ENCODE peak calls at places on chromosomes 11 and 22, in nine cellular contexts. Z is NCI-H1417; E is HCT116; M is effector CD4-positive, alpha-beta T cell; J is T-helper 22 cell; R is stimulated activated CD4-positive, alpha-beta T cell treated with anti-CD3 and anti-CD28 coated beads, Interleukin-15, amount 100 ng/mL, for 1 hour; K is A172; Q is NCI-H2171; T is T-helper 1 cell. H is an unnamed sample.

GRCh38 chr11:94524293-94524692 is 12.0 kb downstream of the C11orf97 start:
- DNase-seq in Z (no peak), E (no peak), M (no peak), J (no peak), R (no peak), K (no peak), Q (no peak), T (no peak), H (no peak)

GRCh38 chr22:27620367-27621154 is 181.0 kb downstream of the MN1 start:
- DNase-seq in Z (no peak), E (no peak), M (no peak), J (no peak), R (no peak), K (peak; percentile 36), Q (no peak), T (no peak), H (no peak)

GRCh38 chr22:47124451-47124881 is 362.0 kb downstream of the TBC1D22A start:
- DNase-seq in Z (no peak), E (no peak), M (no peak), J (no peak), R (no peak), K (no peak), Q (no peak), T (no peak), H (no peak)

GRCh38 chr11:36186340-36186739 is 102.9 kb downstream of the COMMD9 start:
- DNase-seq in Z (no peak), E (no peak), M (no peak), J (no peak), R (no peak), K (no peak), Q (peak; percentile 98), T (no peak), H (peak; percentile 74)

GRCh38 chr11:66324626-66325025 is 7.8 kb upstream of the CD248 start:
- DNase-seq in Z (no peak), E (no peak), M (no peak), J (no peak), R (no peak), K (no peak), Q (no peak), T (no peak), H (no peak)

GRCh38 chr11:8340299-8340698 is 76.6 kb upstream of the LMO1 start:
- DNase-seq in Z (no peak), E (no peak), M (no peak), J (no peak), R (no peak), K (no peak), Q (no peak), T (no peak), H (no peak)

GRCh38 chr11:45748801-45749200 is 56.1 kb upstream of the SLC35C1 start:
- DNase-seq in Z (no peak), E (no peak), M (no peak), J (no peak), R (no peak), K (no peak), Q (no peak), T (no peak), H (no peak)

GRCh38 chr11:10268746-10269487 is 25.1 kb downstream of the SBF2 start:
- DNase-seq in Z (no peak), E (no peak), M (no peak), J (no peak), R (no peak), K (no peak), Q (no peak), T (no peak), H (no peak)

GRCh38 chr22:40312050-40312449 is 34.2 kb upstream of the ADSL start:
- DNase-seq in Z (no peak), E (no peak), M (no peak), J (no peak), R (no peak), K (no peak), Q (peak; percentile 91), T (no peak), H (no peak)

GRCh38 chr11:62980133-62980760 is 4.5 kb downstream of the SLC22A6 start:
- DNase-seq in Z (no peak), E (no peak), M (no peak), J (no peak), R (no peak), K (peak; percentile 15), Q (no peak), T (no peak), H (no peak)

GRCh38 chr11:85682330-85683305 is 3.4 kb downstream of the CCDC89 start:
- DNase-seq in Z (no peak), E (no peak), M (peak; percentile 21), J (peak; percentile 15), R (peak; percentile 54), K (peak; percentile 26), Q (peak; percentile 82), T (peak; percentile 22), H (peak; percentile 73)

GRCh38 chr22:24284747-24285203 is 14.1 kb downstream of the SPECC1L start:
- DNase-seq in Z (no peak), E (peak; percentile 70), M (no peak), J (no peak), R (no peak), K (no peak), Q (no peak), T (no peak), H (no peak)

GRCh38 chr22:46754110-46754799 is 8.2 kb upstream of the TBC1D22A start:
- DNase-seq in Z (no peak), E (peak; percentile 90), M (no peak), J (peak; percentile 30), R (no peak), K (peak; percentile 95), Q (no peak), T (no peak), H (no peak)

GRCh38 chr11:26234451-26234850 is 97.5 kb upstream of the ANO3 start:
- DNase-seq in Z (no peak), E (no peak), M (no peak), J (no peak), R (no peak), K (no peak), Q (no peak), T (no peak), H (no peak)

GRCh38 chr11:75499423-75500305 is 26.1 kb downstream of the GDPD5 start:
- DNase-seq in Z (no peak), E (no peak), M (no peak), J (no peak), R (no peak), K (peak; percentile 98), Q (no peak), T (no peak), H (no peak)

GRCh38 chr22:49090061-49090852 is 737.4 kb downstream of the BRD1 start:
- DNase-seq in Z (no peak), E (no peak), M (no peak), J (no peak), R (no peak), K (no peak), Q (no peak), T (no peak), H (no peak)

GRCh38 chr11:65556470-65557279 is 1.5 kb downstream of the LTBP3 start:
- DNase-seq in Z (no peak), E (no peak), M (peak; percentile 1), J (no peak), R (no peak), K (no peak), Q (no peak), T (no peak), H (peak; percentile 49)

GRCh38 chr11:118641463-118642019 is 34.1 kb downstream of the PHLDB1 start:
- DNase-seq in Z (peak; percentile 98), E (no peak), M (no peak), J (no peak), R (no peak), K (no peak), Q (peak; percentile 11), T (no peak), H (peak; percentile 61)

GRCh38 chr11:69213315-69213714 is 57.6 kb downstream of the SMIM38 start:
- DNase-seq in Z (no peak), E (no peak), M (no peak), J (no peak), R (peak; percentile 10), K (peak; percentile 77), Q (no peak), T (no peak), H (no peak)

GRCh38 chr11:122748968-122749687 is 89.2 kb upstream of the CRTAM start:
- DNase-seq in Z (no peak), E (no peak), M (peak; percentile 9), J (no peak), R (no peak), K (peak; percentile 90), Q (no peak), T (no peak), H (no peak)

GRCh38 chr22:38734203-38735100 is 21.3 kb downstream of the SUN2 start:
- DNase-seq in Z (no peak), E (no peak), M (no peak), J (no peak), R (no peak), K (no peak), Q (no peak), T (no peak), H (no peak)

GRCh38 chr11:107898270-107898669 is 30.0 kb upstream of the RAB39A start:
- DNase-seq in Z (peak; percentile 55), E (peak; percentile 36), M (no peak), J (no peak), R (no peak), K (peak; percentile 1), Q (no peak), T (no peak), H (peak; percentile 28)

GRCh38 chr11:69636512-69636866 is 4.5 kb upstream of the CCND1 start:
- DNase-seq in Z (peak; percentile 27), E (peak; percentile 80), M (no peak), J (no peak), R (no peak), K (no peak), Q (no peak), T (no peak), H (peak; percentile 53)

GRCh38 chr22:30340911-30341685 is 14.4 kb upstream of the TBC1D10A start:
- DNase-seq in Z (no peak), E (no peak), M (no peak), J (no peak), R (no peak), K (no peak), Q (no peak), T (no peak), H (peak; percentile 70)

GRCh38 chr11:75273331-75273988 is 32.9 kb downstream of the TPBGL start:
- DNase-seq in Z (no peak), E (no peak), M (no peak), J (no peak), R (no peak), K (no peak), Q (no peak), T (no peak), H (no peak)

GRCh38 chr22:27386186-27386585 is 415.4 kb downstream of the MN1 start:
- DNase-seq in Z (peak; percentile 49), E (no peak), M (no peak), J (no peak), R (no peak), K (no peak), Q (no peak), T (no peak), H (no peak)

GRCh38 chr22:44311855-44312170 is 938 bp downstream of the SHISAL1 start:
- DNase-seq in Z (no peak), E (no peak), M (no peak), J (no peak), R (no peak), K (peak; percentile 33), Q (no peak), T (no peak), H (no peak)

GRCh38 chr22:46123694-46124382 is 26.5 kb upstream of the PPARA start:
- DNase-seq in Z (no peak), E (no peak), M (no peak), J (no peak), R (no peak), K (no peak), Q (no peak), T (no peak), H (no peak)

GRCh38 chr11:131217313-131218297 is 152.8 kb upstream of the NTM start:
- DNase-seq in Z (peak; percentile 26), E (no peak), M (no peak), J (no peak), R (no peak), K (no peak), Q (no peak), T (no peak), H (no peak)

H was measured in G401.